ENCODE peak calls at places on chromosomes 13 and 19, in nine cellular contexts. One of them, this sample, is unnamed. For H3K36me3, the result is how much of the 10 kb centered on the place peaks cover.

GRCh38 chr13:70568571-70568970 is 460.3 kb upstream of the KLHL1 start:
- DNase-seq in uterus: no peak
- DNase-seq in mammary epithelial cell: peak
- DNase-seq in Caco-2: no peak
- DNase-seq in thoracic aorta: no peak
- DNase-seq in colonic mucosa: peak
- DNase-seq in BJ: peak
- DNase-seq in cardiac muscle cell: peak
- DNase-seq in bronchial epithelial cell: peak
- DNase-seq in this sample: no peak

GRCh38 chr13:26927511-26927910 is 166.9 kb upstream of the GPR12 start:
- DNase-seq in uterus: no peak
- DNase-seq in mammary epithelial cell: no peak
- DNase-seq in Caco-2: no peak
- DNase-seq in thoracic aorta: no peak
- DNase-seq in colonic mucosa: no peak
- DNase-seq in BJ: no peak
- DNase-seq in cardiac muscle cell: no peak
- DNase-seq in bronchial epithelial cell: no peak
- DNase-seq in this sample: no peak

GRCh38 chr19:54653181-54653809 is 9.5 kb upstream of the LILRB4 start:
- DNase-seq in uterus: no peak
- DNase-seq in mammary epithelial cell: no peak
- DNase-seq in Caco-2: no peak
- DNase-seq in thoracic aorta: no peak
- DNase-seq in colonic mucosa: no peak
- DNase-seq in BJ: no peak
- DNase-seq in cardiac muscle cell: no peak
- DNase-seq in bronchial epithelial cell: peak
- DNase-seq in this sample: no peak

GRCh38 chr13:109494955-109495354 is 291.4 kb downstream of the IRS2 start:
- DNase-seq in uterus: no peak
- DNase-seq in mammary epithelial cell: no peak
- DNase-seq in Caco-2: no peak
- DNase-seq in thoracic aorta: no peak
- DNase-seq in colonic mucosa: no peak
- DNase-seq in BJ: peak
- DNase-seq in cardiac muscle cell: no peak
- DNase-seq in bronchial epithelial cell: peak
- DNase-seq in this sample: no peak

GRCh38 chr19:40144947-40145748 is 46.1 kb upstream of the MAP3K10 start:
- DNase-seq in uterus: no peak
- DNase-seq in mammary epithelial cell: no peak
- DNase-seq in Caco-2: no peak
- DNase-seq in thoracic aorta: no peak
- DNase-seq in colonic mucosa: no peak
- DNase-seq in BJ: no peak
- DNase-seq in cardiac muscle cell: no peak
- DNase-seq in bronchial epithelial cell: no peak
- DNase-seq in this sample: no peak

GRCh38 chr13:74128171-74128767 is 5.9 kb downstream of the KLF12 start:
- DNase-seq in uterus: no peak
- DNase-seq in mammary epithelial cell: no peak
- DNase-seq in Caco-2: no peak
- DNase-seq in thoracic aorta: no peak
- DNase-seq in colonic mucosa: no peak
- DNase-seq in BJ: no peak
- DNase-seq in cardiac muscle cell: peak
- DNase-seq in bronchial epithelial cell: peak
- DNase-seq in this sample: no peak

GRCh38 chr13:28394422-28394821 is 100.5 kb downstream of the FLT1 start:
- DNase-seq in uterus: no peak
- DNase-seq in mammary epithelial cell: no peak
- DNase-seq in Caco-2: no peak
- DNase-seq in thoracic aorta: no peak
- DNase-seq in colonic mucosa: no peak
- DNase-seq in BJ: no peak
- DNase-seq in cardiac muscle cell: no peak
- DNase-seq in bronchial epithelial cell: peak
- DNase-seq in this sample: no peak

GRCh38 chr19:11539495-11540365 is 1.1 kb downstream of the CNN1 start:
- DNase-seq in uterus: peak
- DNase-seq in mammary epithelial cell: no peak
- DNase-seq in Caco-2: no peak
- DNase-seq in thoracic aorta: no peak
- DNase-seq in colonic mucosa: no peak
- DNase-seq in BJ: no peak
- DNase-seq in cardiac muscle cell: peak
- DNase-seq in bronchial epithelial cell: no peak
- DNase-seq in this sample: no peak

GRCh38 chr13:100214886-100215285 is 126.0 kb downstream of the PCCA start:
- DNase-seq in uterus: no peak
- DNase-seq in mammary epithelial cell: peak
- DNase-seq in Caco-2: no peak
- DNase-seq in thoracic aorta: no peak
- DNase-seq in colonic mucosa: no peak
- DNase-seq in BJ: no peak
- DNase-seq in cardiac muscle cell: no peak
- DNase-seq in bronchial epithelial cell: peak
- DNase-seq in this sample: no peak

GRCh38 chr13:30362869-30363268 is 55.5 kb upstream of the KATNAL1 start:
- DNase-seq in uterus: peak
- DNase-seq in mammary epithelial cell: no peak
- DNase-seq in Caco-2: no peak
- DNase-seq in thoracic aorta: no peak
- DNase-seq in colonic mucosa: no peak
- DNase-seq in BJ: no peak
- DNase-seq in cardiac muscle cell: no peak
- DNase-seq in bronchial epithelial cell: no peak
- DNase-seq in this sample: no peak

GRCh38 chr19:4014541-4015491 is 7.3 kb downstream of the PIAS4 start:
- DNase-seq in uterus: no peak
- DNase-seq in mammary epithelial cell: no peak
- DNase-seq in Caco-2: peak
- DNase-seq in thoracic aorta: no peak
- DNase-seq in colonic mucosa: peak
- DNase-seq in BJ: no peak
- DNase-seq in cardiac muscle cell: no peak
- DNase-seq in bronchial epithelial cell: no peak
- DNase-seq in this sample: no peak

GRCh38 chr13:59532405-59532804 is 631.3 kb downstream of the DIAPH3 start:
- DNase-seq in uterus: no peak
- DNase-seq in mammary epithelial cell: peak
- DNase-seq in Caco-2: no peak
- DNase-seq in thoracic aorta: no peak
- DNase-seq in colonic mucosa: no peak
- DNase-seq in BJ: no peak
- DNase-seq in cardiac muscle cell: no peak
- DNase-seq in bronchial epithelial cell: peak
- DNase-seq in this sample: peak

GRCh38 chr13:42041684-42042035 is 6.8 kb upstream of the DGKH start:
- DNase-seq in uterus: peak
- DNase-seq in mammary epithelial cell: peak
- DNase-seq in Caco-2: peak
- DNase-seq in thoracic aorta: peak
- DNase-seq in colonic mucosa: peak
- DNase-seq in BJ: no peak
- DNase-seq in cardiac muscle cell: peak
- DNase-seq in bronchial epithelial cell: peak
- DNase-seq in this sample: no peak

GRCh38 chr19:34556500-34556899 is 74.9 kb downstream of the WTIP start:
- DNase-seq in uterus: no peak
- DNase-seq in mammary epithelial cell: peak
- DNase-seq in Caco-2: no peak
- DNase-seq in thoracic aorta: no peak
- DNase-seq in colonic mucosa: no peak
- DNase-seq in BJ: no peak
- DNase-seq in cardiac muscle cell: peak
- DNase-seq in bronchial epithelial cell: no peak
- DNase-seq in this sample: no peak

GRCh38 chr13:22256111-22256639 is 585.3 kb downstream of the FGF9 start:
- DNase-seq in uterus: no peak
- DNase-seq in mammary epithelial cell: no peak
- DNase-seq in Caco-2: no peak
- DNase-seq in thoracic aorta: no peak
- DNase-seq in colonic mucosa: no peak
- DNase-seq in BJ: no peak
- DNase-seq in cardiac muscle cell: no peak
- DNase-seq in bronchial epithelial cell: no peak
- DNase-seq in this sample: no peak

GRCh38 chr13:99895428-99895998 is 76.1 kb downstream of the ZIC5 start:
- DNase-seq in uterus: no peak
- DNase-seq in mammary epithelial cell: no peak
- DNase-seq in Caco-2: no peak
- DNase-seq in thoracic aorta: no peak
- DNase-seq in colonic mucosa: peak
- DNase-seq in BJ: no peak
- DNase-seq in cardiac muscle cell: no peak
- DNase-seq in bronchial epithelial cell: no peak
- DNase-seq in this sample: no peak

GRCh38 chr19:16336571-16336970 is 11.9 kb downstream of the KLF2 start:
- DNase-seq in uterus: no peak
- DNase-seq in mammary epithelial cell: no peak
- DNase-seq in Caco-2: no peak
- DNase-seq in thoracic aorta: no peak
- DNase-seq in colonic mucosa: no peak
- DNase-seq in BJ: no peak
- DNase-seq in cardiac muscle cell: no peak
- DNase-seq in bronchial epithelial cell: no peak
- DNase-seq in this sample: no peak

GRCh38 chr19:50042363-50043024 is 16.7 kb downstream of the ZNF473 start:
- DNase-seq in uterus: no peak
- DNase-seq in mammary epithelial cell: no peak
- DNase-seq in Caco-2: no peak
- DNase-seq in thoracic aorta: no peak
- DNase-seq in colonic mucosa: no peak
- DNase-seq in BJ: no peak
- DNase-seq in cardiac muscle cell: no peak
- DNase-seq in bronchial epithelial cell: no peak
- DNase-seq in this sample: no peak
- H3K36me3 ChIP-seq in uterus: under half
- H3K36me3 ChIP-seq in mammary epithelial cell: half or more
- H3K36me3 ChIP-seq in Caco-2: under half
- H3K36me3 ChIP-seq in thoracic aorta: half or more
- H3K36me3 ChIP-seq in colonic mucosa: under half
- H3K36me3 ChIP-seq in BJ: under half
- H3K36me3 ChIP-seq in cardiac muscle cell: under half
- H3K36me3 ChIP-seq in bronchial epithelial cell: under half
- H3K36me3 ChIP-seq in this sample: under half

GRCh38 chr19:50465986-50466771 is 10.1 kb upstream of the EMC10 start:
- DNase-seq in uterus: no peak
- DNase-seq in mammary epithelial cell: no peak
- DNase-seq in Caco-2: no peak
- DNase-seq in thoracic aorta: no peak
- DNase-seq in colonic mucosa: peak
- DNase-seq in BJ: no peak
- DNase-seq in cardiac muscle cell: peak
- DNase-seq in bronchial epithelial cell: no peak
- DNase-seq in this sample: no peak
- TF ChIP-seq CTCF in uterus: no peak
- TF ChIP-seq CTCF in mammary epithelial cell: no peak
- TF ChIP-seq CTCF in Caco-2: peak
- TF ChIP-seq CTCF in thoracic aorta: no peak
- TF ChIP-seq CTCF in colonic mucosa: no peak
- TF ChIP-seq CTCF in BJ: peak
- TF ChIP-seq CTCF in cardiac muscle cell: no peak
- TF ChIP-seq CTCF in bronchial epithelial cell: peak
- TF ChIP-seq CTCF in this sample: peak

GRCh38 chr19:47093841-47094240 is 19.7 kb downstream of the ZC3H4 start:
- DNase-seq in uterus: no peak
- DNase-seq in mammary epithelial cell: no peak
- DNase-seq in Caco-2: no peak
- DNase-seq in thoracic aorta: no peak
- DNase-seq in colonic mucosa: no peak
- DNase-seq in BJ: no peak
- DNase-seq in cardiac muscle cell: peak
- DNase-seq in bronchial epithelial cell: no peak
- DNase-seq in this sample: no peak
- H3K36me3 ChIP-seq in uterus: under half
- H3K36me3 ChIP-seq in mammary epithelial cell: under half
- H3K36me3 ChIP-seq in Caco-2: under half
- H3K36me3 ChIP-seq in thoracic aorta: under half
- H3K36me3 ChIP-seq in colonic mucosa: under half
- H3K36me3 ChIP-seq in BJ: under half
- H3K36me3 ChIP-seq in cardiac muscle cell: under half
- H3K36me3 ChIP-seq in bronchial epithelial cell: under half
- H3K36me3 ChIP-seq in this sample: under half

DNA sequence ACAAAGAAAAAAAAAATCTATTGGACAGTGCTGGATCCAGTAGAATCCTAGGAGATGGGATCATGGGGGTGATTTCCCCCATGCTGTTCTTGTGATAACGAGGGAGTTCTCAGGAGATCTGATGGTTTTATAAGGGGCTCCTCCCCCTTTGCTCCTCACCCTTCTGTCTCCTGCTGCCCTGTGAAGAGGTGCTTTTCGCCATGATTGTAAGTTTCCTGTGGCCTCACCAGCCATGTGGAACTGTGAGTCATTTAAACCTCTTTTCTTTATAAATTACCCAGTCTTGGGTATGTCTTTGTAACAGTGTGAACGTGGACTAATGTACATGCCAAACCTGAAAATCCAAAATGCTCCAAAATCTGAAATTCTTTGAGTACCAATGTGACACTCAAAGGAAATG is 45.5 kb downstream of the ARHGEF7 start:
- DNase-seq in uterus: no peak
- DNase-seq in mammary epithelial cell: no peak
- DNase-seq in Caco-2: no peak
- DNase-seq in thoracic aorta: no peak
- DNase-seq in colonic mucosa: no peak
- DNase-seq in BJ: no peak
- DNase-seq in cardiac muscle cell: no peak
- DNase-seq in bronchial epithelial cell: no peak
- DNase-seq in this sample: no peak
- TF ChIP-seq CTCF in uterus: no peak
- TF ChIP-seq CTCF in mammary epithelial cell: no peak
- TF ChIP-seq CTCF in Caco-2: no peak
- TF ChIP-seq CTCF in thoracic aorta: no peak
- TF ChIP-seq CTCF in colonic mucosa: no peak
- TF ChIP-seq CTCF in BJ: no peak
- TF ChIP-seq CTCF in cardiac muscle cell: no peak
- TF ChIP-seq CTCF in bronchial epithelial cell: no peak
- TF ChIP-seq CTCF in this sample: no peak

This sample was measured in kidney epithelial cell.